ENCODE peak calls at places on chromosomes 12 and 14, in seven cellular contexts. V is GM12891, U is stomach, J is upper lobe of left lung, E is sigmoid colon, O is HepG2, D is spleen. C is an unnamed sample.

GRCh38 chr14:99803106-99803437 is 9.9 kb downstream of the EML1 start:
- DNase-seq in V (no peak), U (no peak), J (no peak), E (no peak), O (no peak), D (no peak), C (no peak)

GRCh38 chr14:73613046-73613383 is 698 bp downstream of the ACOT6 start:
- DNase-seq in V (no peak), U (no peak), J (no peak), E (no peak), O (no peak), D (no peak), C (no peak)

GRCh38 chr12:14289596-14289995 is 75.9 kb upstream of the ATF7IP start:
- DNase-seq in V (no peak), U (no peak), J (no peak), E (no peak), O (no peak), D (no peak), C (no peak)

GRCh38 chr12:117760990-117761389 is 207.8 kb downstream of the KSR2 start:
- DNase-seq in V (no peak), U (no peak), J (peak; percentile 72), E (no peak), O (no peak), D (no peak), C (no peak)

GRCh38 chr12:1544991-1545700 is 49.2 kb downstream of the FBXL14 start:
- DNase-seq in V (no peak), U (no peak), J (no peak), E (no peak), O (peak; percentile 7), D (no peak), C (no peak)

GRCh38 chr14:59123975-59124374 is 64.5 kb upstream of the DAAM1 start:
- DNase-seq in V (no peak), U (no peak), J (no peak), E (no peak), O (no peak), D (no peak), C (no peak)

GRCh38 chr12:9634177-9634803 is 26.6 kb upstream of the KLRB1 start:
- DNase-seq in V (no peak), U (peak; percentile 69), J (no peak), E (no peak), O (peak; percentile 49), D (no peak), C (no peak)

GRCh38 chr14:71206766-71207371 is 299.6 kb downstream of the PCNX1 start:
- DNase-seq in V (no peak), U (peak; percentile 26), J (no peak), E (peak; percentile 68), O (no peak), D (no peak), C (no peak)

GRCh38 chr14:82855912-82856381 is 1322.3 kb upstream of the SEL1L start:
- DNase-seq in V (no peak), U (no peak), J (no peak), E (no peak), O (no peak), D (no peak), C (no peak)

GRCh38 chr14:50410921-50411320 is 14.2 kb upstream of the CDKL1 start:
- DNase-seq in V (no peak), U (no peak), J (no peak), E (no peak), O (no peak), D (no peak), C (no peak)

GRCh38 chr12:67415473-67415872 is 146.3 kb downstream of the CAND1 start:
- DNase-seq in V (no peak), U (no peak), J (no peak), E (no peak), O (peak; percentile 9), D (no peak), C (no peak)

GRCh38 chr14:40870252-40870651 is 736.4 kb upstream of the LRFN5 start:
- DNase-seq in V (no peak), U (no peak), J (no peak), E (no peak), O (no peak), D (no peak), C (no peak)

GRCh38 chr12:1170411-1170810 is 179.4 kb downstream of the ERC1 start:
- DNase-seq in V (no peak), U (no peak), J (no peak), E (no peak), O (peak; percentile 25), D (no peak), C (no peak)

GRCh38 chr14:91728616-91729183 is 3.2 kb downstream of the CATSPERB start:
- DNase-seq in V (no peak), U (no peak), J (no peak), E (no peak), O (no peak), D (no peak), C (no peak)

GRCh38 chr12:3018284-3019004 is 58.7 kb upstream of the TSPAN9 start:
- DNase-seq in V (no peak), U (no peak), J (no peak), E (no peak), O (no peak), D (no peak), C (no peak)

GRCh38 chr12:121030576-121031212 is 8.4 kb downstream of the OASL start:
- DNase-seq in V (no peak), U (no peak), J (no peak), E (no peak), O (no peak), D (no peak), C (no peak)

DNA sequence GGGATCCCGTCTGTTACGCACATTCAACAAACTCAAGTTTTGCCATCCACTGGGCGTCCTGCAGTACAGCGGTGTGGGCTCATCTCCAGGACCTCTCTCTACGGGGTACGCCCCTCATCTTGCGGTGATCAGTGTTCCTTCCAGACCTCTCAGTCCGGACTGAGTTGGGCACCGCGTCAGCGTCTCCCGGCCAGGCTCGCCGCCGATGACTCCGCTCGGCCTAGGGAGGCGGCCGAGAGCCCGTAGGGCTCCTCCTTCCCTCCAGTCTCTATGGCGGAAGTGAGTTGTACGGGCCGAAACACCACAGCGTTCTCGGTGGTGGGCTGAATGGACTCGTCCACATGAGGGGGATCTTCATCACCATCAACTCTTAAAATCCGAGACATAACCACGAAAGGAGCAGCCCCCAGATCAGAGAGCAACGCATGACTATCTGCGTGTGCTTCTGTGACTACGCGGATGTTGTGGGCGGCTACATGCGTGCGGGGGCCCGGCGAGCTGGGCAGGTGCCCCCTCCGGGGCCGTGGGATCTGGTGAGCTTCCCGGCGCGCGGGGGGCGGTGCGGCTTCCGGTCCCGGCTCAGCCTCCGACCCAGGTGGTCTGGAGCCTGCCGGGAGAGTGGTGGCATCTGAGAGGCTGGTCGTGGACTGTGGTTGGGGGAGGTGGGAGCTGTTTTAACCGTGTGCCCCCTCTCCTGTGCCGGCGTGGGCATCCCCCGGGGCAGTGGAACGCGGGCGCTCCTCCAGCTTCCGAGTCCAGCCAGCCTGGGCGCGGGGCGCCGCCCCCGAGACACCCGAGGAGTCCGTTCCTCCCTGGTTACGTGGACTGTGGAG is at the start of gene ATG101:
- DNase-seq in V (peak; percentile 97), U (peak; percentile 91), J (peak; percentile 97), E (peak; percentile 96), O (peak; percentile 90), D (peak; percentile 97), C (peak; percentile 92)
- TF ChIP-seq POLR2AphosphoS5 in V (peak; percentile 89), U (peak; percentile 64), J (peak; percentile 80), E (peak; percentile 92), O (peak; percentile 78), D (peak; percentile 86), C (peak; percentile 96)

DNA sequence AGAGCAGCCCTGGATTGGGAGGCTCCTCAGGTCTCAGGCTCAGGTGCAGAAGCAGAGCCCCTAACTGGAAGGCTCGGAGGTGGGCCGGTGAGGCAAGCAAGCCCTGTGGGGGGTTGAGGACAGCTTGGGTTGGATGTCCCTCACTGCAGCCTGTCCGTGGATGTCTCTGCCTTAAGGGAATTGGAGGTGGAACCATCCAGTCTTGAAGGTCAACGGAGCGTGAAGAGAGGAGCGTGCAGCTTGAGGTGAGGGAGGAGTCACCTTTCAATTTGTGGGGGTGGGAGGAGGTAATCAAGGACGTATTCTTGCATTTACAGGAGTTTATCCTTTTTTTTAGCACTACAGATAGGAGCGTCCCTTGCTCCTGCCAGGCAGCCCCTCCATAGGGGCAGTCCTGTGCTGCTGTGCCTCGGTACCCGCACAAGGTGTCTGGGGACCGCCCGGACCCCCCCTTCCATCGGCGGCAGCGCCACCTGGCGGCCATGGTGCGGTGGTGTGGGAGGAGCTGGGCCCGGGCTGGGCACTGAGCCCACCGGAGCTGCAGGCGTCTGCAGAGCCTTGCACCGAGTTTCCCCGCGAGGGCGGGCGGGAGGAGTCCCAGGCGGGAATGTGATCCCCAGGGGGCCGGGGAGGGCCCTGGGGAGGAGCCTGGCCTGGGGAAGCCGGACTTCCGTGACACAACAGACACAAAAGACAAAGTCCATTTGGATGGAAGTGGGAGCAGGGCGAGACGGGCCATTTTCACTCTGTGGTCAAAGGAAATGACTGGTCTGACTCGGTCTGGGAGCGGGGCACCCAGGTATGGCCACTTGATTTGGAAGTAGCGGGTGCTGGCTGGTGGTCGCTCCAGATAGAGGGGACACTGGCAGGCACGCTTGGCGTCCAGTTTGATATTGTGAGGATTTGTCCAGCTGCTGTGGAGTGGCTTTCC is 884 bp downstream of the DNAJC22 start:
- DNase-seq in V (peak; percentile 91), U (peak; percentile 91), J (peak; percentile 96), E (peak; percentile 86), O (peak; percentile 95), D (peak; percentile 93), C (no peak)
- TF ChIP-seq POLR2AphosphoS5 in V (no peak), U (peak; percentile 69), J (no peak), E (no peak), O (peak; percentile 95), D (peak; percentile 50), C (no peak)

DNA sequence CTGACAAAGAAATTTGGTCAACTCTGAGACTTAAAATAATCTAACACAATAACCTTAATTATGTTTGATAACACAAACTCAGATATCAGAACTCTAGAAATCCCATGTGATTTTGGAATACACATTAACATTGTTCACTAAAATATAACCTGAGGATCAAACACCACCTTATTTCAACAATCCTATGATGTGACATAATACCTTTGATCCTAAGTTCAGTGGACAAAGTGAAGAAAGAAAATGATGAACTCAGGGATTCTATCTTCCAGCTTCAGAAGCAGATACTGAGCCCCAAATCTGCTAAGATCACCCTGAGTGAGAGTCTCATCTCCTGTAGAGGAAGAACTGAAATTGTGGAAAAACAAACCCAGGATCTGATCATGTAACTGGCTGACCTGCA is 35.7 kb upstream of the APOF start:
- DNase-seq in V (no peak), U (no peak), J (no peak), E (no peak), O (no peak), D (no peak), C (no peak)
- TF ChIP-seq POLR2AphosphoS5 in V (no peak), U (no peak), J (no peak), E (no peak), O (no peak), D (no peak), C (no peak)

DNA sequence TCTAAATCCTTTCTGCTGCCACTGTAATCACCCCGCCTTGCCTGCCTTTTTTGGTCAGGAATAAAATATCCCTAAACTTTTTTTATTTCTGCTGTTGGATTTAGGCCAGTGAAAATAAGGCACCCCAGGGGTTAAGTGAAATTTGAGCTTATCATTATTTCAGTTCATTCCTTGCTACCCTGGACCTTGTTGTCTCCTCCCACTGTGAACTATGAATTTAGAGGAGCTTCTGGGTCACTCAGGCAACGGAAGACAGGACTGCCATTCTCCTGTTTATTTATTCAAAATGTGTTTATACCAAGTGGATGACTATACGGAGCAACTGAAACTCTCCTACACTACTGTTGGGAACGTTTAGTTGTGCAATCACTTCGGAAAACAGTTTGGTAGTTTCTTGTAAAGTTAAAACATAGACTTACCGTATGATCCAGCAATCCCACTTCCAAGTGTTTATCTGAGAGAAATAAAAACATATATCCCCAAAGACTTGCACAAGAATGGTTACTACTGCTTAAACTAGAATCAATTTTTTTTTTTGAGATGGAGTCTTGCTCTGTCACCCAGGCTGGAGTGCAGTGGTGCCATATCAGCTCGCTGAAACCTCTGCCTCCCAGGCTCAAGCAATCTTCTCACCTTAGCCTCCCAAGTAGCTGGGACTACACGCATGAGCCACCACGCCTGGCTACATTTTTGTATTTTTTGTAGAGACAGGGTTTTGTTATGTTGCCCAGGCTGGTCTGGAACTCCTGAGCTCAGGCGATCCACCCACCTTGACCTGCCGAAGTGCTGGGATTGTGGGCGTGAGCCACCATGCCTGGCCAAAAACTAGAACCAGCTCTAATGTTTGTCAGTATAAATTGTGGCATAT is 2.3 kb upstream of the TRAFD1 start:
- DNase-seq in V (no peak), U (no peak), J (no peak), E (no peak), O (peak; percentile 72), D (no peak), C (no peak)
- TF ChIP-seq POLR2AphosphoS5 in V (no peak), U (no peak), J (no peak), E (peak; percentile 24), O (peak; percentile 47), D (no peak), C (no peak)

C was measured in vagina.